ENCODE peak calls at places on chromosomes 1 and 21, in six cellular contexts. One of them, this sample, is unnamed.

GRCh38 chr1:16166117-16166516 is 10.2 kb upstream of the EPHA2 start:
- DNase-seq in midbrain: no peak
- DNase-seq in stimulated activated CD4-positive, alpha-beta T cell treated with anti-CD3 and anti-CD28 coated beads, Interleukin-12 subunit alpha, Interleukin-12 subunit beta, amount 100 ng/mL, for 4 hours: no peak
- DNase-seq in stimulated activated effector memory CD8-positive, alpha-beta T cell treated with anti-CD3 and anti-CD28 coated beads, Interleukin-12 subunit alpha, Interleukin-12 subunit beta, amount 100 ng/mL, for 72 hours: no peak
- DNase-seq in endothelial cell: no peak
- DNase-seq in AG10803: no peak
- DNase-seq in this sample: no peak

GRCh38 chr21:45505416-45506021 is 36.7 kb downstream of the SLC19A1 start:
- DNase-seq in midbrain: no peak
- DNase-seq in stimulated activated CD4-positive, alpha-beta T cell treated with anti-CD3 and anti-CD28 coated beads, Interleukin-12 subunit alpha, Interleukin-12 subunit beta, amount 100 ng/mL, for 4 hours: no peak
- DNase-seq in stimulated activated effector memory CD8-positive, alpha-beta T cell treated with anti-CD3 and anti-CD28 coated beads, Interleukin-12 subunit alpha, Interleukin-12 subunit beta, amount 100 ng/mL, for 72 hours: no peak
- DNase-seq in endothelial cell: no peak
- DNase-seq in AG10803: no peak
- DNase-seq in this sample: no peak

GRCh38 chr1:197912739-197913494 is 4.3 kb upstream of the LHX9 start:
- DNase-seq in midbrain: no peak
- DNase-seq in stimulated activated CD4-positive, alpha-beta T cell treated with anti-CD3 and anti-CD28 coated beads, Interleukin-12 subunit alpha, Interleukin-12 subunit beta, amount 100 ng/mL, for 4 hours: no peak
- DNase-seq in stimulated activated effector memory CD8-positive, alpha-beta T cell treated with anti-CD3 and anti-CD28 coated beads, Interleukin-12 subunit alpha, Interleukin-12 subunit beta, amount 100 ng/mL, for 72 hours: no peak
- DNase-seq in endothelial cell: no peak
- DNase-seq in AG10803: no peak
- DNase-seq in this sample: peak

GRCh38 chr1:65527211-65527610 is 106.7 kb downstream of the LEPR start:
- DNase-seq in midbrain: no peak
- DNase-seq in stimulated activated CD4-positive, alpha-beta T cell treated with anti-CD3 and anti-CD28 coated beads, Interleukin-12 subunit alpha, Interleukin-12 subunit beta, amount 100 ng/mL, for 4 hours: no peak
- DNase-seq in stimulated activated effector memory CD8-positive, alpha-beta T cell treated with anti-CD3 and anti-CD28 coated beads, Interleukin-12 subunit alpha, Interleukin-12 subunit beta, amount 100 ng/mL, for 72 hours: no peak
- DNase-seq in endothelial cell: no peak
- DNase-seq in AG10803: peak
- DNase-seq in this sample: no peak

GRCh38 chr1:44684525-44684924 is 10.0 kb downstream of the ARMH1 start:
- DNase-seq in midbrain: no peak
- DNase-seq in stimulated activated CD4-positive, alpha-beta T cell treated with anti-CD3 and anti-CD28 coated beads, Interleukin-12 subunit alpha, Interleukin-12 subunit beta, amount 100 ng/mL, for 4 hours: no peak
- DNase-seq in stimulated activated effector memory CD8-positive, alpha-beta T cell treated with anti-CD3 and anti-CD28 coated beads, Interleukin-12 subunit alpha, Interleukin-12 subunit beta, amount 100 ng/mL, for 72 hours: no peak
- DNase-seq in endothelial cell: no peak
- DNase-seq in AG10803: no peak
- DNase-seq in this sample: no peak

GRCh38 chr1:202848191-202848542 is 37.4 kb downstream of the PCAT6 start:
- DNase-seq in midbrain: no peak
- DNase-seq in stimulated activated CD4-positive, alpha-beta T cell treated with anti-CD3 and anti-CD28 coated beads, Interleukin-12 subunit alpha, Interleukin-12 subunit beta, amount 100 ng/mL, for 4 hours: no peak
- DNase-seq in stimulated activated effector memory CD8-positive, alpha-beta T cell treated with anti-CD3 and anti-CD28 coated beads, Interleukin-12 subunit alpha, Interleukin-12 subunit beta, amount 100 ng/mL, for 72 hours: no peak
- DNase-seq in endothelial cell: no peak
- DNase-seq in AG10803: no peak
- DNase-seq in this sample: no peak

GRCh38 chr1:229155472-229155871 is 115.4 kb upstream of the RAB4A start:
- DNase-seq in midbrain: no peak
- DNase-seq in stimulated activated CD4-positive, alpha-beta T cell treated with anti-CD3 and anti-CD28 coated beads, Interleukin-12 subunit alpha, Interleukin-12 subunit beta, amount 100 ng/mL, for 4 hours: peak
- DNase-seq in stimulated activated effector memory CD8-positive, alpha-beta T cell treated with anti-CD3 and anti-CD28 coated beads, Interleukin-12 subunit alpha, Interleukin-12 subunit beta, amount 100 ng/mL, for 72 hours: no peak
- DNase-seq in endothelial cell: no peak
- DNase-seq in AG10803: no peak
- DNase-seq in this sample: no peak

GRCh38 chr21:24369751-24370150 is 1237.5 kb downstream of the MRPL39 start:
- DNase-seq in midbrain: no peak
- DNase-seq in stimulated activated CD4-positive, alpha-beta T cell treated with anti-CD3 and anti-CD28 coated beads, Interleukin-12 subunit alpha, Interleukin-12 subunit beta, amount 100 ng/mL, for 4 hours: no peak
- DNase-seq in stimulated activated effector memory CD8-positive, alpha-beta T cell treated with anti-CD3 and anti-CD28 coated beads, Interleukin-12 subunit alpha, Interleukin-12 subunit beta, amount 100 ng/mL, for 72 hours: no peak
- DNase-seq in endothelial cell: no peak
- DNase-seq in AG10803: no peak
- DNase-seq in this sample: no peak

GRCh38 chr1:2788506-2789163 is 12.9 kb downstream of the TTC34 start:
- DNase-seq in midbrain: no peak
- DNase-seq in stimulated activated CD4-positive, alpha-beta T cell treated with anti-CD3 and anti-CD28 coated beads, Interleukin-12 subunit alpha, Interleukin-12 subunit beta, amount 100 ng/mL, for 4 hours: no peak
- DNase-seq in stimulated activated effector memory CD8-positive, alpha-beta T cell treated with anti-CD3 and anti-CD28 coated beads, Interleukin-12 subunit alpha, Interleukin-12 subunit beta, amount 100 ng/mL, for 72 hours: no peak
- DNase-seq in endothelial cell: no peak
- DNase-seq in AG10803: no peak
- DNase-seq in this sample: no peak

GRCh38 chr1:203048555-203049051 is 22.3 kb downstream of the PPFIA4 start:
- DNase-seq in midbrain: no peak
- DNase-seq in stimulated activated CD4-positive, alpha-beta T cell treated with anti-CD3 and anti-CD28 coated beads, Interleukin-12 subunit alpha, Interleukin-12 subunit beta, amount 100 ng/mL, for 4 hours: no peak
- DNase-seq in stimulated activated effector memory CD8-positive, alpha-beta T cell treated with anti-CD3 and anti-CD28 coated beads, Interleukin-12 subunit alpha, Interleukin-12 subunit beta, amount 100 ng/mL, for 72 hours: no peak
- DNase-seq in endothelial cell: peak
- DNase-seq in AG10803: no peak
- DNase-seq in this sample: peak

GRCh38 chr1:35714921-35715567 is 3.6 kb downstream of the C1orf216 start:
- DNase-seq in midbrain: no peak
- DNase-seq in stimulated activated CD4-positive, alpha-beta T cell treated with anti-CD3 and anti-CD28 coated beads, Interleukin-12 subunit alpha, Interleukin-12 subunit beta, amount 100 ng/mL, for 4 hours: no peak
- DNase-seq in stimulated activated effector memory CD8-positive, alpha-beta T cell treated with anti-CD3 and anti-CD28 coated beads, Interleukin-12 subunit alpha, Interleukin-12 subunit beta, amount 100 ng/mL, for 72 hours: no peak
- DNase-seq in endothelial cell: no peak
- DNase-seq in AG10803: no peak
- DNase-seq in this sample: no peak

GRCh38 chr1:84827566-84827965 is 65.4 kb downstream of the LPAR3 start:
- DNase-seq in midbrain: no peak
- DNase-seq in stimulated activated CD4-positive, alpha-beta T cell treated with anti-CD3 and anti-CD28 coated beads, Interleukin-12 subunit alpha, Interleukin-12 subunit beta, amount 100 ng/mL, for 4 hours: no peak
- DNase-seq in stimulated activated effector memory CD8-positive, alpha-beta T cell treated with anti-CD3 and anti-CD28 coated beads, Interleukin-12 subunit alpha, Interleukin-12 subunit beta, amount 100 ng/mL, for 72 hours: no peak
- DNase-seq in endothelial cell: no peak
- DNase-seq in AG10803: no peak
- DNase-seq in this sample: no peak

GRCh38 chr1:51294566-51295184 is 35.7 kb downstream of the TTC39A start:
- DNase-seq in midbrain: no peak
- DNase-seq in stimulated activated CD4-positive, alpha-beta T cell treated with anti-CD3 and anti-CD28 coated beads, Interleukin-12 subunit alpha, Interleukin-12 subunit beta, amount 100 ng/mL, for 4 hours: no peak
- DNase-seq in stimulated activated effector memory CD8-positive, alpha-beta T cell treated with anti-CD3 and anti-CD28 coated beads, Interleukin-12 subunit alpha, Interleukin-12 subunit beta, amount 100 ng/mL, for 72 hours: no peak
- DNase-seq in endothelial cell: no peak
- DNase-seq in AG10803: no peak
- DNase-seq in this sample: no peak

GRCh38 chr1:54280652-54281051 is 80.7 kb downstream of the MRPL37 start:
- DNase-seq in midbrain: no peak
- DNase-seq in stimulated activated CD4-positive, alpha-beta T cell treated with anti-CD3 and anti-CD28 coated beads, Interleukin-12 subunit alpha, Interleukin-12 subunit beta, amount 100 ng/mL, for 4 hours: no peak
- DNase-seq in stimulated activated effector memory CD8-positive, alpha-beta T cell treated with anti-CD3 and anti-CD28 coated beads, Interleukin-12 subunit alpha, Interleukin-12 subunit beta, amount 100 ng/mL, for 72 hours: no peak
- DNase-seq in endothelial cell: no peak
- DNase-seq in AG10803: no peak
- DNase-seq in this sample: no peak

GRCh38 chr21:45278156-45278911 is 9.4 kb downstream of the POFUT2 start:
- DNase-seq in midbrain: no peak
- DNase-seq in stimulated activated CD4-positive, alpha-beta T cell treated with anti-CD3 and anti-CD28 coated beads, Interleukin-12 subunit alpha, Interleukin-12 subunit beta, amount 100 ng/mL, for 4 hours: no peak
- DNase-seq in stimulated activated effector memory CD8-positive, alpha-beta T cell treated with anti-CD3 and anti-CD28 coated beads, Interleukin-12 subunit alpha, Interleukin-12 subunit beta, amount 100 ng/mL, for 72 hours: no peak
- DNase-seq in endothelial cell: no peak
- DNase-seq in AG10803: no peak
- DNase-seq in this sample: no peak

GRCh38 chr1:981491-981954 is 370 bp downstream of the PERM1 start:
- DNase-seq in midbrain: no peak
- DNase-seq in stimulated activated CD4-positive, alpha-beta T cell treated with anti-CD3 and anti-CD28 coated beads, Interleukin-12 subunit alpha, Interleukin-12 subunit beta, amount 100 ng/mL, for 4 hours: no peak
- DNase-seq in stimulated activated effector memory CD8-positive, alpha-beta T cell treated with anti-CD3 and anti-CD28 coated beads, Interleukin-12 subunit alpha, Interleukin-12 subunit beta, amount 100 ng/mL, for 72 hours: no peak
- DNase-seq in endothelial cell: no peak
- DNase-seq in AG10803: no peak
- DNase-seq in this sample: no peak

GRCh38 chr1:18486195-18486594 is 5.5 kb downstream of the KLHDC7A start:
- DNase-seq in midbrain: no peak
- DNase-seq in stimulated activated CD4-positive, alpha-beta T cell treated with anti-CD3 and anti-CD28 coated beads, Interleukin-12 subunit alpha, Interleukin-12 subunit beta, amount 100 ng/mL, for 4 hours: no peak
- DNase-seq in stimulated activated effector memory CD8-positive, alpha-beta T cell treated with anti-CD3 and anti-CD28 coated beads, Interleukin-12 subunit alpha, Interleukin-12 subunit beta, amount 100 ng/mL, for 72 hours: no peak
- DNase-seq in endothelial cell: peak
- DNase-seq in AG10803: no peak
- DNase-seq in this sample: peak

GRCh38 chr1:185996211-185996610 is 262.0 kb downstream of the HMCN1 start:
- DNase-seq in midbrain: no peak
- DNase-seq in stimulated activated CD4-positive, alpha-beta T cell treated with anti-CD3 and anti-CD28 coated beads, Interleukin-12 subunit alpha, Interleukin-12 subunit beta, amount 100 ng/mL, for 4 hours: no peak
- DNase-seq in stimulated activated effector memory CD8-positive, alpha-beta T cell treated with anti-CD3 and anti-CD28 coated beads, Interleukin-12 subunit alpha, Interleukin-12 subunit beta, amount 100 ng/mL, for 72 hours: no peak
- DNase-seq in endothelial cell: no peak
- DNase-seq in AG10803: peak
- DNase-seq in this sample: no peak

GRCh38 chr1:6475381-6476133 is 9.6 kb upstream of the TNFRSF25 start:
- DNase-seq in midbrain: peak
- DNase-seq in stimulated activated CD4-positive, alpha-beta T cell treated with anti-CD3 and anti-CD28 coated beads, Interleukin-12 subunit alpha, Interleukin-12 subunit beta, amount 100 ng/mL, for 4 hours: peak
- DNase-seq in stimulated activated effector memory CD8-positive, alpha-beta T cell treated with anti-CD3 and anti-CD28 coated beads, Interleukin-12 subunit alpha, Interleukin-12 subunit beta, amount 100 ng/mL, for 72 hours: peak
- DNase-seq in endothelial cell: peak
- DNase-seq in AG10803: no peak
- DNase-seq in this sample: peak

GRCh38 chr1:8937701-8938100 is 8.0 kb upstream of the CA6 start:
- DNase-seq in midbrain: no peak
- DNase-seq in stimulated activated CD4-positive, alpha-beta T cell treated with anti-CD3 and anti-CD28 coated beads, Interleukin-12 subunit alpha, Interleukin-12 subunit beta, amount 100 ng/mL, for 4 hours: no peak
- DNase-seq in stimulated activated effector memory CD8-positive, alpha-beta T cell treated with anti-CD3 and anti-CD28 coated beads, Interleukin-12 subunit alpha, Interleukin-12 subunit beta, amount 100 ng/mL, for 72 hours: no peak
- DNase-seq in endothelial cell: no peak
- DNase-seq in AG10803: no peak
- DNase-seq in this sample: no peak

GRCh38 chr1:103284270-103284669 is 175.9 kb upstream of the COL11A1 start:
- DNase-seq in midbrain: no peak
- DNase-seq in stimulated activated CD4-positive, alpha-beta T cell treated with anti-CD3 and anti-CD28 coated beads, Interleukin-12 subunit alpha, Interleukin-12 subunit beta, amount 100 ng/mL, for 4 hours: no peak
- DNase-seq in stimulated activated effector memory CD8-positive, alpha-beta T cell treated with anti-CD3 and anti-CD28 coated beads, Interleukin-12 subunit alpha, Interleukin-12 subunit beta, amount 100 ng/mL, for 72 hours: no peak
- DNase-seq in endothelial cell: no peak
- DNase-seq in AG10803: peak
- DNase-seq in this sample: no peak

GRCh38 chr21:39144191-39144590 is 39.1 kb downstream of the PSMG1 start:
- DNase-seq in midbrain: no peak
- DNase-seq in stimulated activated CD4-positive, alpha-beta T cell treated with anti-CD3 and anti-CD28 coated beads, Interleukin-12 subunit alpha, Interleukin-12 subunit beta, amount 100 ng/mL, for 4 hours: no peak
- DNase-seq in stimulated activated effector memory CD8-positive, alpha-beta T cell treated with anti-CD3 and anti-CD28 coated beads, Interleukin-12 subunit alpha, Interleukin-12 subunit beta, amount 100 ng/mL, for 72 hours: no peak
- DNase-seq in endothelial cell: no peak
- DNase-seq in AG10803: no peak
- DNase-seq in this sample: no peak

GRCh38 chr1:26164036-26164927 is 4.5 kb downstream of the C1orf232 start:
- DNase-seq in midbrain: peak
- DNase-seq in stimulated activated CD4-positive, alpha-beta T cell treated with anti-CD3 and anti-CD28 coated beads, Interleukin-12 subunit alpha, Interleukin-12 subunit beta, amount 100 ng/mL, for 4 hours: peak
- DNase-seq in stimulated activated effector memory CD8-positive, alpha-beta T cell treated with anti-CD3 and anti-CD28 coated beads, Interleukin-12 subunit alpha, Interleukin-12 subunit beta, amount 100 ng/mL, for 72 hours: peak
- DNase-seq in endothelial cell: peak
- DNase-seq in AG10803: peak
- DNase-seq in this sample: peak

GRCh38 chr1:199404191-199404590 is 623.3 kb upstream of the NR5A2 start:
- DNase-seq in midbrain: no peak
- DNase-seq in stimulated activated CD4-positive, alpha-beta T cell treated with anti-CD3 and anti-CD28 coated beads, Interleukin-12 subunit alpha, Interleukin-12 subunit beta, amount 100 ng/mL, for 4 hours: no peak
- DNase-seq in stimulated activated effector memory CD8-positive, alpha-beta T cell treated with anti-CD3 and anti-CD28 coated beads, Interleukin-12 subunit alpha, Interleukin-12 subunit beta, amount 100 ng/mL, for 72 hours: no peak
- DNase-seq in endothelial cell: no peak
- DNase-seq in AG10803: peak
- DNase-seq in this sample: peak